ENCODE peak calls at places on chromosomes 5 and 9, in seven cellular contexts. V, U, S, G, W, B and Q are unnamed samples.
A peak's percentile ranks its signal among the peaks of the same experiment; 100 is the strongest.

GRCh38 chr5:5983261-5983660 is 395.1 kb downstream of the MED10 start:
- DNase-seq in V (no peak), U (no peak), S (no peak), G (peak; percentile 47), W (no peak), B (no peak), Q (no peak)

GRCh38 chr5:180162304-180162661 is 46.7 kb downstream of the RASGEF1C start:
- DNase-seq in V (no peak), U (no peak), S (no peak), G (no peak), W (no peak), B (no peak), Q (no peak)

GRCh38 chr9:124291801-124292396 is 34.1 kb downstream of the NEK6 start:
- DNase-seq in V (no peak), U (no peak), S (no peak), G (peak; percentile 48), W (peak; percentile 63), B (peak; percentile 83), Q (no peak)

GRCh38 chr9:88998506-88998905 is 7.2 kb downstream of the S1PR3 start:
- DNase-seq in V (no peak), U (no peak), S (no peak), G (no peak), W (no peak), B (peak; percentile 71), Q (no peak)

GRCh38 chr9:18921677-18922076 is 111.3 kb downstream of the SAXO1 start:
- DNase-seq in V (no peak), U (no peak), S (no peak), G (no peak), W (no peak), B (no peak), Q (no peak)

GRCh38 chr5:172852490-172853354 is 18.7 kb downstream of the ERGIC1 start:
- DNase-seq in V (no peak), U (no peak), S (no peak), G (no peak), W (peak; percentile 62), B (no peak), Q (no peak)

GRCh38 chr9:98191615-98192502 is 578 bp downstream of the CORO2A start:
- DNase-seq in V (no peak), U (peak; percentile 28), S (no peak), G (peak; percentile 74), W (peak; percentile 49), B (peak; percentile 19), Q (peak; percentile 30)

GRCh38 chr9:98708933-98709911 is at the start of gene GABBR2:
- DNase-seq in V (peak; percentile 31), U (no peak), S (no peak), G (no peak), W (no peak), B (no peak), Q (no peak)

GRCh38 chr9:120876842-120877240 is at the start of gene PHF19:
- DNase-seq in V (peak; percentile 42), U (no peak), S (no peak), G (no peak), W (peak; percentile 61), B (peak; percentile 58), Q (no peak)

GRCh38 chr9:116951588-116952433 is 264.7 kb downstream of the TRIM32 start:
- DNase-seq in V (no peak), U (no peak), S (no peak), G (no peak), W (peak; percentile 80), B (no peak), Q (no peak)